ENCODE peak calls at places on chromosomes 5 and 9, in eight cellular contexts. O is iPS DF 19.7, R is fibroblast of the aortic adventitia, F is HT1080, H is AML-193, Z is SW480, Y is uterus, I is NT2/D1. X is an unnamed sample.

GRCh38 chr5:178247481-178248456 is 15.2 kb upstream of the PHYKPL start:
- DNase-seq in I (no peak), O (no peak), Z (no peak), R (no peak), F (no peak), Y (no peak), H (no peak), X (no peak)

GRCh38 chr5:17238521-17239041 is 21.1 kb downstream of the BASP1 start:
- DNase-seq in O (no peak), H (no peak), F (peak), Y (no peak), R (peak), Z (no peak), I (no peak), X (no peak)

GRCh38 chr9:8855046-8855445 is 1055.5 kb upstream of the DMAC1 start:
- DNase-seq in H (no peak), R (peak), Z (no peak), O (no peak), I (no peak), Y (no peak), F (peak), X (peak)

GRCh38 chr5:168159425-168159824 is 132.0 kb upstream of the WWC1 start:
- DNase-seq in Z (peak), I (peak), R (no peak), O (peak), F (no peak), Y (no peak), H (no peak), X (no peak)

GRCh38 chr9:127397722-127398647 is 1.0 kb downstream of the SLC2A8 start:
- DNase-seq in O (no peak), H (no peak), Y (peak), R (no peak), Z (peak), I (no peak), F (no peak), X (no peak)

GRCh38 chr5:154857534-154858250 is 735 bp upstream of the CNOT8 start:
- DNase-seq in H (peak), O (peak), I (peak), Z (peak), Y (peak), R (peak), F (peak), X (peak)

GRCh38 chr5:92916036-92916435 is 665.0 kb downstream of the NR2F1-AS1 start:
- DNase-seq in H (peak), F (no peak), I (no peak), O (no peak), Z (no peak), Y (no peak), R (peak), X (no peak)

GRCh38 chr5:124007675-124008398 is 495.9 kb downstream of the CSNK1G3 start:
- DNase-seq in Z (peak), I (no peak), F (no peak), O (peak), Y (no peak), H (no peak), R (no peak), X (no peak)

GRCh38 chr5:97735209-97735608 is 552.2 kb upstream of the RIOK2 start:
- DNase-seq in Z (peak), F (peak), R (peak), O (no peak), H (no peak), Y (no peak), I (no peak), X (no peak)

GRCh38 chr5:154248691-154249090 is 58.2 kb downstream of the GALNT10 start:
- DNase-seq in O (no peak), F (no peak), Z (no peak), H (no peak), I (no peak), Y (no peak), R (no peak), X (no peak)

GRCh38 chr9:88425538-88425950 is 37.3 kb downstream of the SPIN1 start:
- DNase-seq in Y (peak), H (no peak), F (peak), O (no peak), Z (no peak), R (peak), I (no peak), X (no peak)

GRCh38 chr9:80062581-80062980 is 490.8 kb downstream of the TLE4 start:
- DNase-seq in I (no peak), H (no peak), Z (no peak), F (no peak), O (no peak), R (no peak), Y (no peak), X (no peak)

GRCh38 chr9:98075332-98075805 is 18.8 kb downstream of the NANS start:
- DNase-seq in Z (no peak), I (no peak), F (peak), H (no peak), R (peak), O (no peak), Y (no peak), X (no peak)

GRCh38 chr5:66828046-66828550 is 231.9 kb downstream of the MAST4 start:
- DNase-seq in I (no peak), F (no peak), Z (no peak), O (no peak), H (no peak), Y (no peak), R (no peak), X (no peak)

GRCh38 chr5:127746756-127747155 is 43.6 kb downstream of the CCDC192 start:
- DNase-seq in H (peak), Y (no peak), I (no peak), R (peak), F (peak), Z (peak), O (no peak), X (no peak)

GRCh38 chr5:65418661-65419060 is 63.1 kb downstream of the ADAMTS6 start:
- DNase-seq in Z (no peak), O (no peak), Y (no peak), R (no peak), F (no peak), H (no peak), I (no peak), X (no peak)

GRCh38 chr5:176542135-176542595 is 5.0 kb upstream of the RNF44 start:
- DNase-seq in Z (no peak), O (no peak), Y (no peak), R (no peak), I (no peak), H (no peak), F (no peak), X (no peak)

GRCh38 chr9:137241490-137242328 is 622 bp downstream of the TUBB4B start:
- DNase-seq in Y (peak), R (peak), Z (no peak), F (no peak), O (no peak), H (peak), I (no peak), X (no peak)

GRCh38 chr5:146339715-146340259 is 1.1 kb downstream of the POU4F3 start:
- DNase-seq in I (no peak), Y (no peak), H (no peak), O (no peak), R (no peak), Z (no peak), F (no peak), X (no peak)

GRCh38 chr5:116137544-116138378 is 52.9 kb downstream of the COMMD10 start:
- DNase-seq in H (peak), O (no peak), Y (no peak), F (peak), I (peak), Z (peak), R (peak), X (peak)

GRCh38 chr9:98168952-98169488 is 23.4 kb downstream of the CORO2A start:
- DNase-seq in F (peak), R (peak), H (no peak), Y (no peak), Z (peak), O (no peak), I (peak), X (peak)

GRCh38 chr9:117034862-117035261 is 347.8 kb downstream of the TRIM32 start:
- DNase-seq in Z (peak), F (peak), O (peak), I (peak), R (no peak), H (no peak), Y (no peak), X (no peak)

GRCh38 chr5:146068977-146069779 is 36.2 kb downstream of the PLAC8L1 start:
- DNase-seq in I (no peak), F (no peak), R (no peak), O (no peak), Z (no peak), H (no peak), Y (no peak), X (no peak)

GRCh38 chr5:73940026-73940425 is 314.0 kb downstream of the ARHGEF28 start:
- DNase-seq in I (no peak), Y (no peak), F (peak), O (no peak), Z (no peak), R (peak), H (no peak), X (no peak)

GRCh38 chr5:129361441-129362025 is 98.6 kb upstream of the ADAMTS19 start:
- DNase-seq in R (peak), H (peak), I (no peak), Y (no peak), O (no peak), Z (peak), F (peak), X (no peak)

GRCh38 chr9:88187631-88188030 is 49.4 kb upstream of the SPATA31C2 start:
- DNase-seq in R (peak), O (no peak), Z (no peak), F (no peak), I (no peak), H (no peak), Y (no peak), X (no peak)

GRCh38 chr9:72983512-72984021 is 30.7 kb upstream of the ALDH1A1 start:
- DNase-seq in Y (no peak), H (no peak), F (no peak), Z (peak), O (no peak), R (peak), I (no peak), X (no peak)

GRCh38 chr9:106622148-106622547 is 240.8 kb upstream of the ZNF462 start:
- DNase-seq in R (no peak), H (no peak), F (no peak), Y (no peak), Z (no peak), I (no peak), O (no peak), X (no peak)

GRCh38 chr5:132777209-132778069 is at the start of gene SEPTIN8:
- DNase-seq in O (no peak), Y (peak), F (no peak), Z (peak), H (no peak), R (peak), I (no peak), X (no peak)

GRCh38 chr9:105205787-105206511 is 38.5 kb upstream of the SLC44A1 start:
- DNase-seq in O (no peak), R (peak), Z (no peak), F (peak), I (no peak), Y (peak), H (no peak), X (peak)

GRCh38 chr9:121295662-121296191 is 27.8 kb downstream of the GSN start:
- DNase-seq in H (no peak), I (no peak), Y (peak), F (no peak), O (no peak), Z (no peak), R (no peak), X (no peak)

GRCh38 chr9:133740891-133741290 is 2.7 kb upstream of the SARDH start:
- DNase-seq in R (no peak), O (no peak), H (no peak), Z (no peak), I (no peak), Y (no peak), F (no peak), X (no peak)

GRCh38 chr5:73119492-73120157 is 750 bp upstream of the TMEM171 start:
- DNase-seq in Y (no peak), O (no peak), F (no peak), H (no peak), R (no peak), Z (no peak), I (no peak), X (no peak)

GRCh38 chr9:126504977-126505455 is 108.7 kb upstream of the LMX1B start:
- DNase-seq in F (no peak), I (no peak), H (no peak), O (no peak), R (no peak), Z (no peak), Y (no peak), X (no peak)